ENCODE peak calls at places on chromosome 5, in five cellular contexts. Y, X, H, T and P are unnamed samples.

GRCh38 chr5:10332301-10332700 is 21.2 kb upstream of the MARCHF6 start:
- DNase-seq in Y (no peak), X (no peak), H (no peak), T (no peak), P (no peak)

GRCh38 chr5:150142800-150143724 is 12.6 kb downstream of the PDGFRB start:
- DNase-seq in Y (no peak), X (peak; percentile 69), H (no peak), T (peak; percentile 93), P (no peak)

GRCh38 chr5:90940227-90940995 is 381.8 kb downstream of the ADGRV1 start:
- DNase-seq in Y (peak; percentile 84), X (no peak), H (peak; percentile 37), T (peak; percentile 26), P (peak; percentile 3)

GRCh38 chr5:11477786-11478185 is 426.5 kb downstream of the CTNND2 start:
- DNase-seq in Y (no peak), X (no peak), H (no peak), T (peak; percentile 50), P (no peak)

GRCh38 chr5:137374110-137374853 is 124.8 kb downstream of the SPOCK1 start:
- DNase-seq in Y (no peak), X (no peak), H (peak; percentile 91), T (no peak), P (peak; percentile 52)

GRCh38 chr5:980001-980588 is 28.5 kb upstream of the NKD2 start:
- DNase-seq in Y (peak; percentile 53), X (no peak), H (no peak), T (no peak), P (no peak)

GRCh38 chr5:172897691-172898512 is 61.3 kb upstream of the RPL26L1 start:
- DNase-seq in Y (no peak), X (no peak), H (no peak), T (peak; percentile 99), P (no peak)

GRCh38 chr5:101362067-101362466 is 459.0 kb upstream of the ST8SIA4 start:
- DNase-seq in Y (no peak), X (no peak), H (no peak), T (no peak), P (no peak)

GRCh38 chr5:159764283-159764927 is 151.9 kb upstream of the ADRA1B start:
- DNase-seq in Y (no peak), X (no peak), H (no peak), T (peak; percentile 78), P (no peak)

GRCh38 chr5:8340739-8341344 is 471.9 kb downstream of the MTRR start:
- DNase-seq in Y (no peak), X (no peak), H (peak; percentile 28), T (peak; percentile 5), P (no peak)

GRCh38 chr5:31036407-31036806 is 157.1 kb upstream of the CDH6 start:
- DNase-seq in Y (no peak), X (no peak), H (no peak), T (peak; percentile 79), P (no peak)

GRCh38 chr5:76544268-76544926 is 78.8 kb downstream of the F2RL2 start:
- DNase-seq in Y (peak; percentile 85), X (peak; percentile 77), H (no peak), T (peak; percentile 34), P (no peak)

GRCh38 chr5:5165541-5166002 is 25.4 kb downstream of the ADAMTS16 start:
- DNase-seq in Y (no peak), X (no peak), H (no peak), T (peak; percentile 36), P (no peak)

GRCh38 chr5:27008604-27009564 is 29.5 kb downstream of the CDH9 start:
- DNase-seq in Y (no peak), X (no peak), H (no peak), T (no peak), P (no peak)

GRCh38 chr5:159469496-159470370 is 139.4 kb upstream of the IL12B start:
- DNase-seq in Y (no peak), X (no peak), H (no peak), T (no peak), P (no peak)

GRCh38 chr5:932151-932627 is 39.5 kb downstream of the TRIP13 start:
- DNase-seq in Y (no peak), X (no peak), H (no peak), T (no peak), P (peak; percentile 27)

GRCh38 chr5:121445511-121445910 is 406.2 kb upstream of the FTMT start:
- DNase-seq in Y (no peak), X (no peak), H (no peak), T (no peak), P (no peak)

GRCh38 chr5:91052977-91053732 is 330.0 kb downstream of the ARRDC3 start:
- DNase-seq in Y (no peak), X (no peak), H (no peak), T (no peak), P (no peak)

GRCh38 chr5:168457542-168457941 is 28.7 kb upstream of the RARS1 start:
- DNase-seq in Y (no peak), X (no peak), H (no peak), T (no peak), P (no peak)

GRCh38 chr5:162209005-162209605 is 141.5 kb downstream of the GABRG2 start:
- DNase-seq in Y (peak; percentile 58), X (peak; percentile 66), H (peak; percentile 0), T (no peak), P (no peak)

GRCh38 chr5:44542470-44542869 is 153.2 kb upstream of the FGF10 start:
- DNase-seq in Y (no peak), X (no peak), H (no peak), T (no peak), P (no peak)

GRCh38 chr5:23223846-23224245 is 283.6 kb upstream of the PRDM9 start:
- DNase-seq in Y (no peak), X (no peak), H (no peak), T (peak; percentile 17), P (no peak)

GRCh38 chr5:170745481-170746061 is 38.0 kb upstream of the GABRP start:
- DNase-seq in Y (no peak), X (peak; percentile 90), H (no peak), T (no peak), P (no peak)

GRCh38 chr5:14268236-14268701 is 125.1 kb downstream of the TRIO start:
- DNase-seq in Y (no peak), X (peak; percentile 62), H (no peak), T (peak; percentile 68), P (peak; percentile 28)

GRCh38 chr5:270340-270739 is 1.1 kb upstream of the PDCD6 start:
- DNase-seq in Y (no peak), X (no peak), H (no peak), T (no peak), P (no peak)

GRCh38 chr5:146521403-146522106 is 5.6 kb upstream of the GPR151 start:
- DNase-seq in Y (no peak), X (no peak), H (no peak), T (no peak), P (no peak)

GRCh38 chr5:142906863-142907671 is 136.9 kb downstream of the ARHGAP26 start:
- DNase-seq in Y (no peak), X (no peak), H (no peak), T (peak; percentile 52), P (peak; percentile 66)

GRCh38 chr5:74423383-74423782 is 217.1 kb downstream of the ENC1 start:
- DNase-seq in Y (no peak), X (no peak), H (no peak), T (no peak), P (no peak)

GRCh38 chr5:25950681-25951080 is 1087.7 kb downstream of the CDH9 start:
- DNase-seq in Y (no peak), X (no peak), H (no peak), T (no peak), P (no peak)

GRCh38 chr5:54589786-54590185 is 72.2 kb downstream of the SNX18 start:
- DNase-seq in Y (no peak), X (no peak), H (no peak), T (no peak), P (no peak)

GRCh38 chr5:157607371-157608161 is 32.0 kb upstream of the ADAM19 start:
- DNase-seq in Y (peak; percentile 91), X (no peak), H (no peak), T (peak; percentile 57), P (no peak)

GRCh38 chr5:68456756-68457217 is 241.2 kb downstream of the PIK3R1 start:
- DNase-seq in Y (no peak), X (no peak), H (no peak), T (peak; percentile 59), P (no peak)